ENCODE peak calls at places on chromosomes 6 and 20, in eight cellular contexts. K is tibial artery; I is HT1080; M is left ventricle myocardium inferior; T is activated CD4-positive, CD25-positive, alpha-beta regulatory T cell treated with anti-CD3 and anti-CD28 coated beads, Interleukin-2, amount 50 U/mL, for 16 hours; F is mesothelial cell of epicardium; L is DMS153; Y is islet precursor cell. P is an unnamed sample.

GRCh38 chr20:54229566-54229965 is 21.7 kb downstream of the PFDN4 start:
- DNase-seq in L (no peak), M (no peak), F (no peak), T (no peak), K (no peak), Y (no peak), I (no peak), P (no peak)

GRCh38 chr20:61436674-61437279 is 184.7 kb downstream of the CDH4 start:
- DNase-seq in T (no peak), L (no peak), M (no peak), I (peak; percentile 97), F (no peak), K (peak; percentile 49), Y (peak; percentile 100), P (peak; percentile 70)

GRCh38 chr6:158627168-158627939 is 17.2 kb downstream of the DYNLT1 start:
- DNase-seq in T (no peak), I (no peak), L (no peak), M (no peak), K (no peak), F (no peak), Y (no peak), P (no peak)

GRCh38 chr20:58308680-58309527 is 611 bp upstream of the RAB22A start:
- DNase-seq in F (peak; percentile 47), T (peak; percentile 40), K (peak; percentile 83), Y (no peak), I (peak; percentile 17), L (no peak), M (peak; percentile 66), P (peak; percentile 66)

GRCh38 chr20:45964024-45964423 is 8.0 kb downstream of the ZNF335 start:
- DNase-seq in M (no peak), Y (no peak), F (no peak), K (no peak), I (no peak), L (no peak), T (no peak), P (no peak)

GRCh38 chr6:122818866-122819265 is 29.8 kb downstream of the SMPDL3A start:
- DNase-seq in I (no peak), F (no peak), T (no peak), M (no peak), K (no peak), Y (no peak), L (peak; percentile 30), P (no peak)

GRCh38 chr6:120378582-120379220 is 955.6 kb downstream of the TBC1D32 start:
- DNase-seq in F (no peak), Y (no peak), K (no peak), T (no peak), I (peak; percentile 56), M (no peak), L (no peak), P (peak; percentile 41)

GRCh38 chr6:79170431-79170830 is 64.1 kb downstream of the HMGN3 start:
- DNase-seq in Y (no peak), K (no peak), I (no peak), T (no peak), L (no peak), F (no peak), M (no peak), P (no peak)

GRCh38 chr6:43904311-43905123 is 134.5 kb downstream of the VEGFA start:
- DNase-seq in F (no peak), K (no peak), M (no peak), T (no peak), Y (no peak), I (peak; percentile 66), L (no peak), P (peak; percentile 69)

GRCh38 chr20:45343867-45344721 is 4.1 kb downstream of the SDC4 start:
- DNase-seq in I (peak; percentile 94), K (peak; percentile 91), M (no peak), L (no peak), F (no peak), T (no peak), Y (peak; percentile 97), P (peak; percentile 98)